ENCODE peak calls at places on chromosomes 6 and 20, in nine cellular contexts. A is HepG2, N is heart left ventricle, P is uterus, H is adrenal gland, C is transverse colon, O is IMR-90, Y is Peyer's patch, U is lower leg skin. E is an unnamed sample.
A peak's percentile ranks its signal among the peaks of the same experiment; 100 is the strongest.

GRCh38 chr20:19897891-19898290 is 119.3 kb upstream of the NAA20 start:
- DNase-seq in U (no peak), C (no peak), A (no peak), P (no peak), H (no peak), N (no peak), Y (no peak), O (no peak), E (no peak)

GRCh38 chr20:50433001-50433400 is 77.2 kb upstream of the PTPN1 start:
- DNase-seq in N (no peak), C (no peak), A (no peak), Y (no peak), H (no peak), O (no peak), P (no peak), U (no peak), E (no peak)

GRCh38 chr20:46648903-46649649 is 2.2 kb downstream of the SLC13A3 start:
- DNase-seq in A (peak; percentile 68), U (no peak), O (no peak), H (no peak), N (no peak), P (no peak), Y (no peak), C (no peak), E (no peak)

GRCh38 chr6:19838442-19839236 is 1.5 kb downstream of the ID4 start:
- DNase-seq in N (peak; percentile 12), O (peak; percentile 11), H (no peak), A (peak; percentile 95), P (no peak), Y (no peak), U (peak; percentile 37), C (peak; percentile 32), E (peak; percentile 18)

GRCh38 chr20:64264091-64264490 is 8.5 kb downstream of the PCMTD2 start:
- DNase-seq in H (no peak), A (no peak), P (no peak), C (no peak), O (no peak), N (no peak), Y (no peak), U (no peak), E (no peak)

GRCh38 chr20:24619212-24619611 is 149.8 kb downstream of the SYNDIG1 start:
- DNase-seq in U (no peak), H (no peak), A (no peak), N (no peak), Y (no peak), O (no peak), P (no peak), C (no peak), E (no peak)

GRCh38 chr20:41617059-41617921 is 887 bp downstream of the CHD6 start:
- DNase-seq in C (peak; percentile 35), P (peak; percentile 27), U (no peak), N (peak; percentile 49), A (peak; percentile 45), Y (peak; percentile 51), H (peak; percentile 47), O (peak; percentile 32), E (peak; percentile 23)

GRCh38 chr6:151400473-151400872 is 9.1 kb upstream of the ZBTB2 start:
- DNase-seq in P (no peak), C (no peak), Y (no peak), H (no peak), O (peak; percentile 75), N (no peak), A (no peak), U (no peak), E (no peak)

GRCh38 chr20:46243707-46244628 is 64.3 kb downstream of the CDH22 start:
- DNase-seq in H (no peak), N (no peak), U (no peak), O (peak; percentile 4), A (no peak), Y (no peak), C (no peak), P (no peak), E (no peak)

GRCh38 chr6:64489760-64490159 is 854.2 kb downstream of the PHF3 start:
- DNase-seq in Y (no peak), U (no peak), A (no peak), P (no peak), H (no peak), C (no peak), O (no peak), N (no peak), E (no peak)

GRCh38 chr6:25511386-25511785 is 140.6 kb upstream of the SCGN start:
- DNase-seq in Y (no peak), U (no peak), N (no peak), C (no peak), O (no peak), H (no peak), P (no peak), A (no peak), E (no peak)

GRCh38 chr6:144138542-144138941 is 11.8 kb upstream of the STX11 start:
- DNase-seq in H (no peak), Y (no peak), O (no peak), C (no peak), P (no peak), U (no peak), A (no peak), N (no peak), E (no peak)

GRCh38 chr20:61724376-61724775 is 341.3 kb downstream of the TAF4 start:
- DNase-seq in Y (no peak), A (peak; percentile 22), U (no peak), P (no peak), H (no peak), O (no peak), C (no peak), N (no peak), E (no peak)

GRCh38 chr6:45175272-45175671 is 152.9 kb upstream of the RUNX2 start:
- DNase-seq in N (no peak), Y (no peak), C (no peak), A (no peak), P (no peak), O (no peak), U (no peak), H (no peak), E (no peak)

GRCh38 chr6:3205913-3206312 is 21.5 kb downstream of the TUBB2B start:
- DNase-seq in A (no peak), Y (no peak), O (peak; percentile 95), C (no peak), H (no peak), U (peak; percentile 51), P (no peak), N (no peak), E (no peak)

GRCh38 chr6:42569102-42570028 is 5.5 kb downstream of the UBR2 start:
- DNase-seq in H (no peak), A (no peak), P (no peak), C (no peak), O (peak; percentile 95), Y (no peak), N (no peak), U (no peak), E (no peak)

GRCh38 chr20:49097159-49097558 is 51.0 kb downstream of the CSE1L start:
- DNase-seq in P (no peak), A (no peak), C (no peak), N (no peak), H (no peak), Y (no peak), O (no peak), U (no peak), E (no peak)

GRCh38 chr20:2873747-2874041 is 413 bp downstream of the PTPRA start:
- DNase-seq in N (peak; percentile 70), H (peak; percentile 51), P (peak; percentile 36), Y (peak; percentile 66), U (peak; percentile 31), A (peak; percentile 55), O (peak; percentile 28), C (peak; percentile 62), E (no peak)

GRCh38 chr6:131096786-131097185 is 33.7 kb upstream of the EPB41L2 start:
- DNase-seq in A (no peak), O (no peak), U (no peak), C (no peak), P (no peak), Y (no peak), N (no peak), H (no peak), E (no peak)

GRCh38 chr6:141326426-141326825 is 806.3 kb upstream of the GJE1 start:
- DNase-seq in N (no peak), O (peak; percentile 100), H (peak; percentile 21), Y (no peak), C (no peak), P (no peak), U (peak; percentile 44), A (peak; percentile 62), E (peak; percentile 31)

GRCh38 chr6:68636710-68637470 is 1.8 kb downstream of the ADGRB3 start:
- DNase-seq in N (no peak), U (no peak), O (no peak), C (no peak), P (no peak), H (no peak), A (no peak), Y (no peak), E (no peak)
- H3K4me3 ChIP-seq in N (no peak overlapping the region), U (no peak overlapping the region), O (no peak overlapping the region), C (no peak overlapping the region), P (peak overlapping the region; percentile 76), H (no peak overlapping the region), A (no peak overlapping the region), Y (no peak overlapping the region), E (no peak overlapping the region)

DNA sequence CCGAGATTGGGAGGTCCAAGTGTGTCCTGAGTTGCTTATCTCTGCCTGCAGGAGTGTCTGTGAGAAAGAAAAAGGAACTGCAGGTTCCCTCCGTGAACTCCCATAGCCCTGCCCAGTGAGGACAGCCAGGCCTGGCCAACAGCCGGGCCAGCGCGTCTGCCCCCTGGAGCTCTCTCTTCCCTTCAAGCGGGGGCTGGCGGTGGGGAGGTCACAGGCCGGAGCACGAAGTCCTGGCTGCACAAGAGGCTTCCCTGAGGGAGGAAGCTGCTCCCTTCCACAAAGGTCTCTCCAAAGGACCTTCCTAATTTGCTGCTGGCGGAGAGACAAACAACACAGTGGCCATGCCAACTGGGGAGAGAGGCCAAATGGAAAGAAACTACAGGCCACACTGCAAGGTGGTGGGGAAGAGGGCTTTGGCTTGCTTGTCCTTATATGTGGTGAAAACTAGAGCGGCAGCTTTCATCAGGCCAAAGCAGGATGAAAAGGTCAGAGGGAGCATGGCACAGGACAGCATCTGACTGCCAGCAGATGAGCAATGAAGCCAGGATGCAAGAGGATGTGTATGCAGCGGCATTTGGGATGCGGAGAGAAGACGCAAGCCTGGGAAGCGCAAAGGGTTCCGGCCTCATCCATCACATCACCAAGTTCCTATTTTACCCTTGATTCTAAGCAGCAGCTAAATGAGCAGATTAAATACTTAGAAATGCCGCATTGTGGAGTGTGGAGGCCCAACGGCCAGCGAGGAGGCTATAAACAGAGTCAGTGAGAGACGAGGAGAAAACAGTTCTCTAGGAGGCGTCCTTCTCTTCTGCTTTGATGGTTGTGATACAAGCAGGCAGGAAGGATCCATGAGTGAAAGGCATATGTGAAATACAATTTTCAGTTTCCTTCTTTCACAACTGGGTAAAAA is 260.1 kb downstream of the ERMARD start:
- DNase-seq in O (no peak), H (peak; percentile 55), U (no peak), N (peak; percentile 56), A (no peak), Y (no peak), P (peak; percentile 72), C (no peak), E (no peak)
- TF ChIP-seq POLR2A in O (no peak), H (no peak), U (no peak), N (no peak), A (no peak), Y (no peak), P (no peak), C (no peak), E (no peak)

GRCh38 chr6:41469951-41470340 is 76.2 kb upstream of the FOXP4 start:
- DNase-seq in U (no peak), O (no peak), N (no peak), P (no peak), A (no peak), C (no peak), Y (no peak), H (no peak), E (no peak)
- H3K4me3 ChIP-seq in U (no peak overlapping the region), O (no peak overlapping the region), N (no peak overlapping the region), P (no peak overlapping the region), A (no peak overlapping the region), C (no peak overlapping the region), Y (no peak overlapping the region), H (no peak overlapping the region), E (no peak overlapping the region)

GRCh38 chr20:18496740-18497592 is at the start of gene RBBP9:
- DNase-seq in Y (peak; percentile 79), C (peak; percentile 89), H (peak; percentile 88), O (peak; percentile 73), N (peak; percentile 87), P (peak; percentile 79), U (peak; percentile 77), A (peak; percentile 84), E (peak; percentile 69)
- TF ChIP-seq POLR2A in Y (peak; percentile 18), C (no peak), H (no peak), O (no peak), N (peak; percentile 8), P (no peak), U (no peak), A (peak; percentile 92), E (no peak)